ENCODE peak calls at places on chromosomes 16 and 17, in seven cellular contexts. L is tibial artery, V is Peyer's patch, P is OCI-LY7, Q is ovary, U is MM.1S, D is GM23338. X is an unnamed sample. For H3K36me3, the result is how much of the 10 kb centered on the place peaks cover.

GRCh38 chr16:87628246-87628923 is 26.1 kb downstream of the JPH3 start:
- DNase-seq in Q (no peak), U (no peak), D (no peak), V (no peak), L (no peak), P (no peak), X (no peak)

GRCh38 chr17:77541995-77542394 is 401.2 kb downstream of the SEC14L1 start:
- DNase-seq in D (no peak), U (no peak), L (no peak), Q (no peak), P (no peak), V (no peak), X (no peak)

GRCh38 chr16:56950881-56951771 is 10.6 kb upstream of the CETP start:
- DNase-seq in D (peak), P (peak), Q (peak), V (peak), L (peak), U (peak), X (peak)

GRCh38 chr17:73133911-73134649 is 30.7 kb upstream of the SSTR2 start:
- DNase-seq in P (peak), Q (no peak), V (no peak), L (no peak), D (no peak), U (no peak), X (no peak)

GRCh38 chr17:83025636-83026280 is 53.7 kb upstream of the METRNL start:
- DNase-seq in P (no peak), Q (no peak), U (no peak), L (no peak), D (no peak), V (no peak), X (no peak)

GRCh38 chr16:65406933-65407332 is 285.1 kb upstream of the CDH11 start:
- DNase-seq in D (no peak), V (no peak), P (no peak), L (no peak), Q (no peak), U (no peak), X (no peak)

GRCh38 chr17:51119415-51120356 is 982 bp downstream of the SPAG9 start:
- DNase-seq in U (peak), Q (peak), P (peak), V (peak), D (peak), L (peak), X (peak)

GRCh38 chr16:7509919-7510705 is 177.5 kb downstream of the RBFOX1 start:
- DNase-seq in L (no peak), D (peak), P (no peak), U (no peak), V (no peak), Q (no peak), X (no peak)

GRCh38 chr16:1152651-1153259 is at the start of gene CACNA1H:
- DNase-seq in D (peak), V (no peak), L (no peak), Q (peak), U (no peak), P (no peak), X (no peak)

GRCh38 chr16:14672403-14672971 is 21.6 kb downstream of the PLA2G10 start:
- DNase-seq in D (no peak), L (no peak), V (peak), P (peak), Q (no peak), U (peak), X (peak)

GRCh38 chr16:85448557-85449194 is 164.4 kb upstream of the GSE1 start:
- DNase-seq in D (no peak), U (peak), V (peak), L (no peak), Q (no peak), P (peak), X (no peak)

GRCh38 chr16:47374629-47375028 is 86.2 kb downstream of the ITFG1 start:
- DNase-seq in P (no peak), U (no peak), Q (no peak), V (no peak), L (no peak), D (no peak), X (no peak)

GRCh38 chr16:7051586-7052349 is 280.9 kb upstream of the RBFOX1 start:
- DNase-seq in V (no peak), U (no peak), D (no peak), Q (no peak), P (no peak), L (no peak), X (no peak)

GRCh38 chr17:6752068-6752909 is 3.6 kb upstream of the XAF1 start:
- DNase-seq in D (no peak), L (peak), P (no peak), U (no peak), V (no peak), Q (peak), X (peak)

GRCh38 chr16:71428883-71429282 is 13.0 kb downstream of the TLE7 start:
- DNase-seq in V (no peak), D (no peak), P (no peak), U (no peak), L (no peak), Q (no peak), X (no peak)

GRCh38 chr16:46899443-46900143 is 15.4 kb downstream of the GPT2 start:
- DNase-seq in Q (no peak), U (no peak), L (no peak), P (no peak), V (no peak), D (no peak), X (no peak)

GRCh38 chr17:10652984-10653680 is 4.0 kb downstream of the MYH3 start:
- DNase-seq in L (no peak), Q (no peak), D (no peak), U (no peak), P (no peak), V (no peak), X (no peak)

GRCh38 chr16:1003551-1004347 is 22.2 kb downstream of the SOX8 start:
- DNase-seq in L (no peak), D (no peak), V (no peak), P (no peak), Q (no peak), U (peak), X (no peak)

GRCh38 chr16:519841-520687 is 7.4 kb upstream of the CAPN15 start:
- DNase-seq in V (no peak), Q (no peak), D (no peak), P (no peak), U (no peak), L (no peak), X (no peak)

GRCh38 chr17:78857266-78857665 is 16.7 kb upstream of the USP36 start:
- DNase-seq in L (no peak), Q (no peak), P (no peak), D (no peak), V (no peak), U (no peak), X (no peak)

GRCh38 chr16:14300631-14301149 is 229.6 kb downstream of the MRTFB start:
- DNase-seq in P (peak), U (peak), D (peak), V (peak), L (peak), Q (peak), X (peak)

GRCh38 chr17:41730479-41730878 is 4.0 kb downstream of the HAP1 start:
- DNase-seq in Q (no peak), U (no peak), V (no peak), L (no peak), P (no peak), D (no peak), X (no peak)
- H3K27ac ChIP-seq in Q (no peak), U (no peak), V (no peak), L (no peak), P (no peak), D (no peak), X (no peak)

GRCh38 chr17:62573480-62574117 is 53.9 kb upstream of the MRC2 start:
- DNase-seq in P (no peak), L (no peak), V (no peak), Q (no peak), U (no peak), D (no peak), X (no peak)

GRCh38 chr17:62576382-62576781 is 51.1 kb upstream of the MRC2 start:
- DNase-seq in L (no peak), D (no peak), U (no peak), Q (no peak), V (no peak), P (no peak), X (no peak)

GRCh38 chr17:62581769-62582168 is 45.7 kb upstream of the MRC2 start:
- DNase-seq in D (no peak), L (peak), P (no peak), U (no peak), Q (no peak), V (no peak), X (no peak)

GRCh38 chr17:62580947-62581346 is 46.5 kb upstream of the MRC2 start:
- DNase-seq in Q (no peak), V (no peak), P (no peak), L (no peak), U (no peak), D (no peak), X (no peak)

GRCh38 chr17:62578757-62579487 is 48.5 kb upstream of the MRC2 start:
- DNase-seq in L (no peak), P (no peak), U (no peak), Q (no peak), D (no peak), V (no peak), X (no peak)
- H3K36me3 ChIP-seq in L (half or more), P (half or more), U (under half), Q (under half), D (under half), V (half or more), X (under half)

DNA sequence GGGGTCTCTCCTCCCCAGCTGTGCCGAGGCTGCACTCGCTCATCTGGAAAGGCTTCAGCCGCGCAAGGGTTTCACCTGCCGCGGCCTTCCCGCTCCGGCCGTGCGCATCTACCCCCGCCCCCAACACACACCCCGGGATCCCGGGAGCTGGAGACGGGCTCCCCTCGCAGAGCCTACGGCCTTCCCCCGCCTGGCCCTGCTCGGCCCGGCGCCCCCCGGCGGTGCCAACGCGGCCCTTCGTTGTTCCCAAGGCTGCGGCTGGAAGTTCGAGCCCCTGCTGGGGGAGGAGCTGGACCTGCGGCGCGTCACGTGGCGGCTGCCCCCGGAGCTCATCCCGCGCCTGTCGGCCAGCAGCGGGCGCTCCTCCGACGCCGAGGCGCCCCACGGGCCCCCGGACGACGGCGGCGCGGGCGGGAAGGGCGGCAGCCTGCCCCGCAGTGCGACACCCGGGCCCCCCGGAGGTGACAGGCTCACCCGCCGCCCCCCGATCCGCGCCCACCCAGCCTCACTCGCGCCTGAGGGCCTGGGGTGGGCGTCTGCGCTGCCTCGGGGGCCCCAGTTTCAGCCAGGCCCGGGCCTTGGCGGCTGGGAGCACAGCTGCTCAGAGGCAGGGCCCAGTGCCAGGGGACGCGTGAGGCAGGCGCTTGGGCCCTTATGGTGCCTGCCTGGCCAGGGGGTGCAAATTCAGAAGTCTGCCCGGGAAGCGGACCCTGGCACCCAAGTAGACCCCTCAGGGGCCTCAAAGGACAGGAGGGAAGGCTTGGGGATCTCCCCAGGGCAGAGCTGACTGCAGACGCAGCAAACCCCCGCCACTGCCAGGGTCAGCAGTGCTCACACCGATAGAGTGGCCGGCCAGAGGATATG is 11.2 kb downstream of the GALK1 start:
- DNase-seq in U (peak), L (no peak), D (peak), Q (peak), V (peak), P (peak), X (peak)
- TF ChIP-seq CTCF in U (peak), L (peak), D (peak), Q (peak), V (peak), P (peak), X (peak)

GRCh38 chr17:74245818-74246204 is 28.2 kb upstream of the DNAI2 start:
- DNase-seq in L (no peak), P (no peak), Q (no peak), D (no peak), V (no peak), U (no peak), X (no peak)
- H3K27ac ChIP-seq in L (no peak), P (no peak), Q (no peak), D (no peak), V (no peak), U (no peak), X (no peak)

GRCh38 chr16:23571895-23572294 is 14.4 kb downstream of the UBFD1 start:
- DNase-seq in Q (no peak), U (no peak), V (no peak), D (no peak), P (no peak), L (no peak), X (no peak)

GRCh38 chr16:23575834-23576233 is 18.3 kb downstream of the UBFD1 start:
- DNase-seq in U (no peak), L (no peak), V (no peak), D (peak), Q (no peak), P (no peak), X (no peak)

GRCh38 chr16:23570992-23571632 is 13.6 kb downstream of the UBFD1 start:
- DNase-seq in D (no peak), U (no peak), V (peak), P (peak), Q (no peak), L (peak), X (no peak)

GRCh38 chr16:23572394-23572793 is 14.9 kb downstream of the UBFD1 start:
- DNase-seq in P (no peak), Q (no peak), L (no peak), U (no peak), D (no peak), V (no peak), X (no peak)

GRCh38 chr16:23573822-23574221 is 16.3 kb downstream of the UBFD1 start:
- DNase-seq in U (no peak), L (no peak), V (no peak), D (no peak), P (no peak), Q (no peak), X (no peak)
- H3K36me3 ChIP-seq in U (under half), L (half or more), V (half or more), D (under half), P (half or more), Q (under half), X (under half)